ENCODE peak calls at places on chromosomes 7 and 10, in six cellular contexts. U is stimulated activated CD4-positive, alpha-beta T cell treated with anti-CD3 and anti-CD28 coated beads, Interleukin-2, amount 100 ng/mL, for 4 hours; X is NCI-H774; F is cardiac muscle cell; O is Calu3; C is endothelial cell of umbilical vein. P is an unnamed sample.
A peak's percentile ranks its signal among the peaks of the same experiment; 100 is the strongest.

GRCh38 chr7:77975672-77976480 is 177.3 kb downstream of the PHTF2 start:
- DNase-seq in X (no peak), F (no peak), U (no peak), C (peak; percentile 3), O (no peak), P (no peak)

GRCh38 chr7:143331179-143331825 is 15.4 kb downstream of the CLCN1 start:
- DNase-seq in U (no peak), X (no peak), F (peak; percentile 80), O (peak; percentile 59), C (no peak), P (no peak)

GRCh38 chr7:112571852-112572607 is 91.2 kb downstream of the LSMEM1 start:
- DNase-seq in O (no peak), X (no peak), U (no peak), C (no peak), F (no peak), P (no peak)

GRCh38 chr7:51132661-51133060 is 183.9 kb downstream of the COBL start:
- DNase-seq in O (no peak), C (no peak), F (no peak), X (no peak), U (no peak), P (no peak)

GRCh38 chr10:114605155-114605797 is 52.8 kb downstream of the ABLIM1 start:
- DNase-seq in O (no peak), F (no peak), X (no peak), U (no peak), C (no peak), P (no peak)

GRCh38 chr7:35482231-35482630 is 212.7 kb downstream of the HERPUD2 start:
- DNase-seq in F (peak; percentile 32), O (no peak), X (no peak), C (no peak), U (no peak), P (no peak)

GRCh38 chr7:117385340-117386124 is 41.8 kb downstream of the ASZ1 start:
- DNase-seq in C (peak; percentile 47), U (no peak), X (no peak), O (no peak), F (peak; percentile 41), P (no peak)

GRCh38 chr7:100588438-100588837 is 2.3 kb downstream of the FBXO24 start:
- DNase-seq in F (peak; percentile 34), O (no peak), U (no peak), C (peak; percentile 41), X (no peak), P (no peak)

GRCh38 chr7:121081327-121081936 is 92.9 kb downstream of the CPED1 start:
- DNase-seq in F (peak; percentile 83), C (peak; percentile 77), U (no peak), X (peak; percentile 36), O (no peak), P (no peak)

GRCh38 chr7:135758531-135758932 is 9.9 kb upstream of the FAM180A start:
- DNase-seq in X (no peak), U (no peak), F (peak; percentile 88), O (no peak), C (peak; percentile 60), P (no peak)

GRCh38 chr7:80410081-80410480 is 101.8 kb downstream of the GNAT3 start:
- DNase-seq in U (no peak), F (peak; percentile 6), O (no peak), X (no peak), C (no peak), P (no peak)

GRCh38 chr7:73703985-73704639 is 15.4 kb downstream of the STX1A start:
- DNase-seq in X (no peak), F (peak; percentile 56), U (peak; percentile 22), C (no peak), O (no peak), P (no peak)

GRCh38 chr10:99682032-99682431 is 22.7 kb downstream of the ENTPD7 start:
- DNase-seq in X (no peak), F (no peak), U (no peak), O (no peak), C (no peak), P (no peak)

GRCh38 chr7:157675427-157675930 is 338.7 kb downstream of the DNAJB6 start:
- DNase-seq in O (no peak), U (no peak), C (no peak), X (no peak), F (no peak), P (no peak)

GRCh38 chr7:44145969-44146897 is 5.1 kb upstream of the MYL7 start:
- DNase-seq in F (peak; percentile 85), U (peak; percentile 58), C (peak; percentile 32), O (peak; percentile 39), X (no peak), P (peak; percentile 57)

GRCh38 chr10:90968448-90969086 is 47.7 kb upstream of the ANKRD1 start:
- DNase-seq in U (no peak), F (peak; percentile 36), C (peak; percentile 38), X (no peak), O (no peak), P (no peak)

GRCh38 chr7:116786791-116787443 is 75.5 kb upstream of the CAPZA2 start:
- DNase-seq in U (no peak), C (peak; percentile 76), O (peak; percentile 24), F (peak; percentile 40), X (no peak), P (no peak)

GRCh38 chr10:71244638-71245419 is 32.5 kb downstream of the UNC5B start:
- DNase-seq in C (peak; percentile 59), X (no peak), F (peak; percentile 91), O (no peak), U (no peak), P (peak; percentile 42)

GRCh38 chr7:131383417-131383816 is 55.7 kb downstream of the MKLN1 start:
- DNase-seq in F (peak; percentile 52), X (no peak), C (peak; percentile 37), O (no peak), U (no peak), P (no peak)

GRCh38 chr7:6375346-6376101 is 72.2 kb downstream of the DAGLB start:
- DNase-seq in F (peak; percentile 48), X (no peak), U (no peak), C (peak; percentile 63), O (no peak), P (no peak)

GRCh38 chr10:103277713-103278299 is 868 bp downstream of the INA start:
- DNase-seq in U (no peak), O (no peak), C (no peak), X (no peak), F (no peak), P (no peak)

GRCh38 chr10:98269435-98269912 is 1.5 kb upstream of the LOXL4 start:
- DNase-seq in F (peak; percentile 89), X (no peak), U (no peak), O (peak; percentile 87), C (peak; percentile 43), P (peak; percentile 82)

GRCh38 chr7:135174941-135175340 is 4.4 kb upstream of the CYREN start:
- DNase-seq in C (no peak), O (no peak), F (no peak), U (no peak), X (no peak), P (no peak)

GRCh38 chr10:58791137-58791536 is 278.5 kb downstream of the BICC1 start:
- DNase-seq in F (peak; percentile 65), C (no peak), O (no peak), U (no peak), X (no peak), P (no peak)

GRCh38 chr7:157928171-157928794 is 591.5 kb downstream of the DNAJB6 start:
- DNase-seq in C (no peak), O (no peak), X (no peak), F (no peak), U (no peak), P (no peak)

GRCh38 chr10:119132521-119133345 is 28.8 kb downstream of the DENND10 start:
- DNase-seq in U (no peak), O (no peak), F (no peak), C (no peak), X (no peak), P (no peak)

GRCh38 chr10:71998840-71999194 is 34.6 kb downstream of the CHST3 start:
- DNase-seq in C (peak; percentile 55), O (peak; percentile 70), F (peak; percentile 74), U (no peak), X (no peak), P (no peak)

P was measured in right lobe of liver.